ENCODE peak calls at places on chromosomes 4 and X, in ten cellular contexts. B is ACHN; E is non-pigmented ciliary epithelial cell; L is HEK293T; V is GM06990; W is brain pericyte; Z is lung microvascular endothelial cell; F is CD8-positive, alpha-beta memory T cell; J is M059J; H is anterior cingulate cortex. Q is an unnamed sample.
A peak's percentile ranks its signal among the peaks of the same experiment; 100 is the strongest.

GRCh38 chr4:173807347-173807746 is 277.3 kb upstream of the HAND2 start:
- DNase-seq in B (no peak), E (no peak), L (no peak), V (no peak), W (no peak), Z (no peak), F (no peak), J (peak; percentile 5), H (no peak), Q (no peak)

GRCh38 chr4:151715881-151716280 is 44.9 kb downstream of the GATB start:
- DNase-seq in B (no peak), E (no peak), L (no peak), V (no peak), W (no peak), Z (no peak), F (no peak), J (no peak), H (no peak), Q (no peak)

GRCh38 chr4:108483077-108483476 is 137.3 kb upstream of the RPL34 start:
- DNase-seq in B (no peak), E (no peak), L (no peak), V (no peak), W (no peak), Z (no peak), F (no peak), J (peak; percentile 44), H (no peak), Q (no peak)

GRCh38 chrX:10725071-10725470 is 104.7 kb upstream of the MID1 start:
- DNase-seq in B (no peak), E (no peak), L (peak; percentile 33), V (no peak), W (no peak), Z (peak; percentile 21), F (no peak), J (no peak), H (no peak), Q (no peak)

GRCh38 chr4:41692717-41693345 is 55.7 kb downstream of the PHOX2B start:
- DNase-seq in B (peak; percentile 51), E (no peak), L (peak; percentile 71), V (no peak), W (peak; percentile 6), Z (peak; percentile 62), F (no peak), J (peak; percentile 27), H (peak; percentile 71), Q (peak; percentile 73)

GRCh38 chr4:3681191-3681590 is 85.0 kb upstream of the ADRA2C start:
- DNase-seq in B (no peak), E (no peak), L (no peak), V (no peak), W (no peak), Z (no peak), F (no peak), J (no peak), H (no peak), Q (no peak)

GRCh38 chr4:3305610-3306371 is 13.0 kb downstream of the RGS12 start:
- DNase-seq in B (no peak), E (peak; percentile 24), L (no peak), V (no peak), W (no peak), Z (peak; percentile 66), F (no peak), J (peak; percentile 71), H (no peak), Q (no peak)

GRCh38 chr4:153618831-153619230 is 65.2 kb upstream of the TLR2 start:
- DNase-seq in B (no peak), E (no peak), L (no peak), V (no peak), W (no peak), Z (no peak), F (no peak), J (no peak), H (no peak), Q (peak; percentile 9)

GRCh38 chrX:38215141-38215540 is 5.5 kb downstream of the SRPX start:
- DNase-seq in B (no peak), E (no peak), L (no peak), V (no peak), W (no peak), Z (no peak), F (no peak), J (peak; percentile 68), H (no peak), Q (peak; percentile 57)

GRCh38 chr4:154595807-154596206 is 5.3 kb upstream of the FGA start:
- DNase-seq in B (no peak), E (no peak), L (no peak), V (no peak), W (no peak), Z (no peak), F (no peak), J (no peak), H (no peak), Q (no peak)

GRCh38 chr4:83217721-83218522 is 66.7 kb downstream of the COQ2 start:
- DNase-seq in B (no peak), E (no peak), L (no peak), V (peak; percentile 85), W (no peak), Z (peak; percentile 24), F (peak; percentile 37), J (no peak), H (no peak), Q (no peak)

GRCh38 chr4:147362868-147363440 is 117.9 kb upstream of the EDNRA start:
- DNase-seq in B (no peak), E (peak; percentile 18), L (no peak), V (no peak), W (peak; percentile 58), Z (no peak), F (no peak), J (peak; percentile 42), H (no peak), Q (peak; percentile 88)

GRCh38 chr4:38673109-38673978 is 9.3 kb downstream of the KLF3 start:
- DNase-seq in B (no peak), E (no peak), L (no peak), V (no peak), W (no peak), Z (no peak), F (no peak), J (peak; percentile 18), H (no peak), Q (peak; percentile 25)

GRCh38 chr4:88219099-88219498 is 60.7 kb upstream of the ABCG2 start:
- DNase-seq in B (peak; percentile 51), E (no peak), L (peak; percentile 39), V (peak; percentile 11), W (no peak), Z (peak; percentile 74), F (no peak), J (peak; percentile 44), H (no peak), Q (peak; percentile 73)

GRCh38 chr4:147093206-147093605 is 147.5 kb upstream of the TTC29 start:
- DNase-seq in B (no peak), E (no peak), L (no peak), V (no peak), W (no peak), Z (no peak), F (no peak), J (no peak), H (no peak), Q (no peak)

GRCh38 chr4:158812133-158812532 is 43.3 kb downstream of the FNIP2 start:
- DNase-seq in B (no peak), E (no peak), L (no peak), V (no peak), W (no peak), Z (no peak), F (no peak), J (no peak), H (no peak), Q (no peak)

GRCh38 chrX:65712005-65712861 is 44.8 kb downstream of the MSN start:
- DNase-seq in B (no peak), E (no peak), L (no peak), V (no peak), W (no peak), Z (no peak), F (no peak), J (no peak), H (no peak), Q (no peak)

GRCh38 chrX:153803211-153804099 is 9.0 kb downstream of the SSR4 start:
- DNase-seq in B (no peak), E (no peak), L (no peak), V (no peak), W (no peak), Z (no peak), F (no peak), J (no peak), H (no peak), Q (no peak)

GRCh38 chrX:50111762-50112161 is 89.0 kb downstream of the AKAP4 start:
- DNase-seq in B (no peak), E (no peak), L (no peak), V (no peak), W (no peak), Z (no peak), F (no peak), J (no peak), H (no peak), Q (no peak)

GRCh38 chr4:2046031-2046961 is 12.8 kb upstream of the NAT8L start:
- DNase-seq in B (no peak), E (no peak), L (no peak), V (no peak), W (no peak), Z (no peak), F (no peak), J (no peak), H (no peak), Q (no peak)